ENCODE peak calls at places on chromosome 1, in six cellular contexts. W, H, S, X, U and Q are unnamed samples.

GRCh38 chr1:40076895-40077312 is 20.1 kb downstream of the PPT1 start:
- DNase-seq in W (peak), H (no peak), S (no peak), X (peak), U (no peak), Q (peak)

GRCh38 chr1:169363046-169363756 is 4.4 kb downstream of the NME7 start:
- DNase-seq in W (peak), H (no peak), S (no peak), X (peak), U (no peak), Q (peak)

GRCh38 chr1:226655251-226656163 is 83.6 kb downstream of the ITPKB start:
- DNase-seq in W (no peak), H (peak), S (no peak), X (no peak), U (no peak), Q (no peak)

GRCh38 chr1:25232866-25233784 is 823 bp upstream of the SYF2 start:
- DNase-seq in W (peak), H (peak), S (peak), X (peak), U (no peak), Q (peak)

GRCh38 chr1:160005070-160005469 is 26.7 kb downstream of the PIGM start:
- DNase-seq in W (no peak), H (no peak), S (no peak), X (no peak), U (no peak), Q (no peak)

GRCh38 chr1:175262646-175263045 is 70.1 kb upstream of the KIAA0040 start:
- DNase-seq in W (no peak), H (no peak), S (no peak), X (no peak), U (no peak), Q (no peak)

GRCh38 chr1:244615301-244615700 is 37.6 kb upstream of the DESI2 start:
- DNase-seq in W (no peak), H (no peak), S (no peak), X (peak), U (no peak), Q (no peak)

GRCh38 chr1:213989740-213990472 is 2.1 kb downstream of the PROX1 start:
- DNase-seq in W (no peak), H (peak), S (no peak), X (no peak), U (no peak), Q (no peak)

GRCh38 chr1:228803421-228803820 is 68.1 kb downstream of the RHOU start:
- DNase-seq in W (no peak), H (no peak), S (no peak), X (no peak), U (no peak), Q (no peak)

GRCh38 chr1:167227934-167228378 is 7.3 kb downstream of the POU2F1 start:
- DNase-seq in W (peak), H (peak), S (no peak), X (peak), U (no peak), Q (no peak)

GRCh38 chr1:119000371-119001180 is 12.4 kb upstream of the TBX15 start:
- DNase-seq in W (no peak), H (peak), S (no peak), X (no peak), U (no peak), Q (peak)

DNA sequence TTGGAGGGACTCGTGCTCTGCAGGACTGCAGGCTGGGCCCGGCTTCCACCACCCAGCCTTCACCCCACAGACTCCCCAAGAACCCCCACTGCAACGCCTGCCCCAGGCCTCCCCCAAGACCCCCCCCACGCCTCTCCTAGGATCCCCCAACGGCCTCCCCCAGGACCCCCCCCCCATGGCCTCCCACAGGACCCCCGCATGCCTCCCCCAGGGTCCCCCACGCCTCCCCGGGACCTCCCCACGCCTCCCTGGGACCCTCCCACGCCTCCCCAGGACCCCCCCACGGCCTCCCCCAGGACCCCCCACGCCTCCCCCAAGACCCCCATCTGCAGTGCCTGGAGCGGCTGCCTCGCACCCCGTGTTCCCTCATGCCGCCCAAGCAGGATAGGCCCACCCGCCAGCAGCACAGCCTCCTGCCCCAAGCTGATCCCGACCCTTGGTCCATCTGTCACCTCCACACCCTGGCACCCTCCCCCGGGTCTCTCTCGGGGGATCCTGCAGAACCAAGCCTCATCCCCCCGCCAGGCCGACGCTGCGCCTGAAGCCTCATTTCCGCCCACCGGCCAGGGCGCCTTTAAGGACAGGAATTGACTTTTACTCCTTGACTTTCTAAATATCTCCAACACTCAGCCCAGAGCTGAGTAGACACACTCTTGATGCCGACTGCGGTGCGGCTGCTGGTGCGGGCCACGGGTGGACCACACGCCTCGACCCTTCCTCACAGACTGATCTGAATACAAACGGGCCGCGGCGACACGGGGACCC is 14.1 kb upstream of the RNF223 start:
- DNase-seq in W (no peak), H (no peak), S (no peak), X (no peak), U (no peak), Q (no peak)
- H3K9ac ChIP-seq in W (no peak), H (no peak), S (peak), X (no peak), U (no peak), Q (no peak)

GRCh38 chr1:38403667-38404066 is 357.1 kb upstream of the POU3F1 start:
- DNase-seq in W (no peak), H (peak), S (no peak), X (no peak), U (no peak), Q (no peak)
- H3K4me3 ChIP-seq in W (no peak), H (no peak), S (peak), X (no peak), U (no peak), Q (no peak)

GRCh38 chr1:1574721-1575537 is at the start of gene SSU72:
- DNase-seq in W (peak), H (peak), S (peak), X (peak), U (peak), Q (peak)
- H4K8ac ChIP-seq in W (peak), H (peak), S (no peak), X (peak), U (peak), Q (peak)

GRCh38 chr1:180917306-180918065 is 4.8 kb downstream of the KIAA1614 start:
- DNase-seq in W (peak), H (peak), S (no peak), X (no peak), U (no peak), Q (no peak)
- H3K9ac ChIP-seq in W (no peak), H (no peak), S (no peak), X (no peak), U (no peak), Q (no peak)

GRCh38 chr1:156075158-156075557 is 7.1 kb downstream of the MEX3A start:
- DNase-seq in W (no peak), H (no peak), S (no peak), X (no peak), U (no peak), Q (no peak)

GRCh38 chr1:156076609-156077429 is 5.4 kb downstream of the MEX3A start:
- DNase-seq in W (no peak), H (no peak), S (no peak), X (no peak), U (no peak), Q (no peak)

GRCh38 chr1:156077430-156077760 is 4.9 kb downstream of the MEX3A start:
- DNase-seq in W (no peak), H (no peak), S (no peak), X (no peak), U (no peak), Q (no peak)

GRCh38 chr1:156074661-156075060 is 7.6 kb downstream of the MEX3A start:
- DNase-seq in W (no peak), H (peak), S (no peak), X (no peak), U (no peak), Q (no peak)

GRCh38 chr1:156075775-156076204 is 6.5 kb downstream of the MEX3A start:
- DNase-seq in W (no peak), H (no peak), S (no peak), X (no peak), U (no peak), Q (no peak)
- H3K4me3 ChIP-seq in W (no peak), H (no peak), S (no peak), X (no peak), U (no peak), Q (no peak)

GRCh38 chr1:37556712-37557196 is at the start of gene DNALI1:
- DNase-seq in W (peak), H (peak), S (peak), X (peak), U (peak), Q (peak)

GRCh38 chr1:37553927-37554808 is at the start of gene SNIP1:
- DNase-seq in W (peak), H (peak), S (peak), X (peak), U (peak), Q (peak)

GRCh38 chr1:37549341-37549740 is 4.8 kb downstream of the SNIP1 start:
- DNase-seq in W (peak), H (no peak), S (no peak), X (no peak), U (no peak), Q (no peak)

GRCh38 chr1:37557402-37557801 is 662 bp downstream of the DNALI1 start:
- DNase-seq in W (no peak), H (no peak), S (no peak), X (no peak), U (no peak), Q (no peak)

GRCh38 chr1:37553598-37553926 is 531 bp downstream of the SNIP1 start:
- DNase-seq in W (no peak), H (no peak), S (no peak), X (no peak), U (no peak), Q (no peak)
- H4K8ac ChIP-seq in W (peak), H (no peak), S (no peak), X (peak), U (peak), Q (peak)